ENCODE peak calls at places on chromosomes 16 and 17, in eight cellular contexts. Q is CD8-positive, alpha-beta T cell; R is fibroblast of the conjunctiva; O is fibroblast of gingiva; M is RWPE1; I is NCI-H1092; K is CD4-positive, CD25-positive, alpha-beta regulatory T cell; D is tibial artery. X is an unnamed sample.
A peak's percentile ranks its signal among the peaks of the same experiment; 100 is the strongest.

GRCh38 chr16:70520612-70521297 is 2.6 kb downstream of the COG4 start:
- DNase-seq in R (no peak), Q (no peak), O (peak; percentile 42), K (peak; percentile 80), I (no peak), D (no peak), M (peak; percentile 27), X (peak; percentile 64)

GRCh38 chr17:37735165-37735564 is 9.7 kb downstream of the HNF1B start:
- DNase-seq in O (no peak), R (no peak), M (no peak), D (no peak), I (no peak), Q (no peak), K (no peak), X (no peak)

GRCh38 chr17:80519091-80519781 is 25.4 kb upstream of the RPTOR start:
- DNase-seq in K (no peak), Q (no peak), D (no peak), I (no peak), M (no peak), O (no peak), R (no peak), X (no peak)

GRCh38 chr16:81457326-81458133 is 12.9 kb downstream of the CMIP start:
- DNase-seq in Q (no peak), O (no peak), K (no peak), I (no peak), R (peak; percentile 47), D (no peak), M (peak; percentile 56), X (peak; percentile 45)

GRCh38 chr16:4846503-4846900 is 586 bp downstream of the GLYR1 start:
- DNase-seq in D (peak; percentile 51), K (peak; percentile 42), Q (peak; percentile 28), M (peak; percentile 24), R (no peak), O (peak; percentile 49), I (no peak), X (peak; percentile 65)

GRCh38 chr17:58337600-58338453 is 9.2 kb upstream of the TSPOAP1 start:
- DNase-seq in O (no peak), I (no peak), Q (peak; percentile 94), M (no peak), D (peak; percentile 66), R (peak; percentile 16), K (peak; percentile 97), X (no peak)

GRCh38 chr16:354971-355441 is 2.5 kb upstream of the AXIN1 start:
- DNase-seq in O (no peak), R (no peak), K (peak; percentile 87), M (no peak), I (no peak), D (no peak), Q (peak; percentile 70), X (no peak)

GRCh38 chr17:82835766-82836512 is 3.9 kb downstream of the ZNF750 start:
- DNase-seq in K (no peak), R (no peak), I (no peak), M (peak; percentile 93), O (no peak), Q (no peak), D (peak; percentile 13), X (peak; percentile 100)

GRCh38 chr17:83151442-83152220 is 72.2 kb downstream of the METRNL start:
- DNase-seq in O (peak; percentile 9), Q (no peak), K (no peak), D (no peak), M (no peak), R (no peak), I (no peak), X (no peak)

GRCh38 chr17:46003907-46004748 is 5.1 kb downstream of the STH start:
- DNase-seq in M (no peak), D (no peak), R (no peak), Q (no peak), O (no peak), I (peak; percentile 78), K (no peak), X (no peak)

GRCh38 chr16:75351183-75351582 is 82.1 kb downstream of the CFDP1 start:
- DNase-seq in I (no peak), O (peak; percentile 47), K (no peak), M (peak; percentile 77), Q (no peak), D (no peak), R (peak; percentile 16), X (peak; percentile 59)

GRCh38 chr16:28609631-28610594 is at the start of gene SULT1A1:
- DNase-seq in R (no peak), D (peak; percentile 58), Q (no peak), I (no peak), O (no peak), K (peak; percentile 19), M (no peak), X (peak; percentile 37)

GRCh38 chr17:69761767-69762321 is 313.2 kb upstream of the KCNJ16 start:
- DNase-seq in D (no peak), R (peak; percentile 76), K (no peak), O (peak; percentile 96), Q (no peak), M (peak; percentile 77), I (no peak), X (peak; percentile 87)

GRCh38 chr17:78444392-78444791 is 65.9 kb downstream of the PGS1 start:
- DNase-seq in R (no peak), M (no peak), K (no peak), D (no peak), Q (no peak), O (no peak), I (no peak), X (no peak)

GRCh38 chr17:64155751-64156544 is 26.0 kb upstream of the ERN1 start:
- DNase-seq in M (no peak), Q (no peak), R (no peak), I (no peak), D (peak; percentile 57), O (peak; percentile 79), K (no peak), X (peak; percentile 59)

GRCh38 chr17:35368086-35368824 is 5.2 kb downstream of the SLFN11 start:
- DNase-seq in K (peak; percentile 87), M (no peak), R (no peak), D (peak; percentile 43), O (peak; percentile 18), I (no peak), Q (peak; percentile 52), X (no peak)

GRCh38 chr16:89409161-89409711 is 81.1 kb downstream of the ANKRD11 start:
- DNase-seq in M (peak; percentile 55), I (no peak), D (no peak), Q (peak; percentile 93), O (peak; percentile 41), K (peak; percentile 79), R (no peak), X (peak; percentile 79)

GRCh38 chr16:57318240-57318970 is 33.9 kb upstream of the PLLP start:
- DNase-seq in K (no peak), I (no peak), O (peak; percentile 31), D (no peak), M (no peak), R (no peak), Q (no peak), X (no peak)

GRCh38 chr17:48070195-48070594 is 22.0 kb downstream of the NFE2L1 start:
- DNase-seq in O (no peak), K (no peak), Q (no peak), R (no peak), I (no peak), D (no peak), M (no peak), X (no peak)

GRCh38 chr17:79622201-79622601 is 11.3 kb upstream of the RBFOX3 start:
- DNase-seq in I (peak; percentile 16), Q (no peak), D (peak; percentile 19), O (no peak), K (no peak), R (no peak), M (no peak), X (no peak)

GRCh38 chr16:58411736-58412614 is 19.7 kb downstream of the GINS3 start:
- DNase-seq in K (no peak), D (no peak), R (no peak), M (no peak), Q (no peak), I (no peak), O (no peak), X (peak; percentile 48)

GRCh38 chr17:80138856-80139426 is 8.0 kb downstream of the EIF4A3 start:
- DNase-seq in Q (no peak), M (no peak), O (no peak), K (no peak), R (no peak), I (no peak), D (no peak), X (no peak)

GRCh38 chr17:66654764-66655163 is 180.2 kb upstream of the CACNG5 start:
- DNase-seq in M (peak; percentile 25), Q (no peak), I (no peak), O (no peak), K (no peak), R (no peak), D (no peak), X (no peak)

GRCh38 chr17:49890077-49890821 is 42.4 kb upstream of the TAC4 start:
- DNase-seq in M (no peak), K (no peak), I (no peak), O (no peak), R (peak; percentile 6), Q (no peak), D (no peak), X (no peak)

GRCh38 chr16:47939690-47940089 is 216.1 kb downstream of the ABCC12 start:
- DNase-seq in D (no peak), Q (no peak), K (no peak), R (no peak), I (no peak), M (no peak), O (no peak), X (peak; percentile 41)